ENCODE peak calls at places on chromosome 21, in eight cellular contexts. One of them, this sample, is unnamed.

GRCh38 chr21:33152228-33153130 is 77.3 kb upstream of the IFNAR2 start:
- DNase-seq in A549: no peak
- DNase-seq in SK-N-SH: peak
- DNase-seq in HCT116: no peak
- DNase-seq in K562: no peak
- DNase-seq in H1: no peak
- DNase-seq in GM12878: no peak
- DNase-seq in HepG2: no peak
- DNase-seq in this sample: no peak

GRCh38 chr21:38613686-38614085 is 115.4 kb upstream of the ERG start:
- DNase-seq in A549: no peak
- DNase-seq in SK-N-SH: no peak
- DNase-seq in HCT116: no peak
- DNase-seq in K562: no peak
- DNase-seq in H1: no peak
- DNase-seq in GM12878: no peak
- DNase-seq in HepG2: no peak
- DNase-seq in this sample: no peak

GRCh38 chr21:21624674-21625073 is 626.5 kb downstream of the NCAM2 start:
- DNase-seq in A549: no peak
- DNase-seq in SK-N-SH: no peak
- DNase-seq in HCT116: no peak
- DNase-seq in K562: no peak
- DNase-seq in H1: no peak
- DNase-seq in GM12878: no peak
- DNase-seq in HepG2: no peak
- DNase-seq in this sample: peak

GRCh38 chr21:16789636-16790035 is 723.2 kb upstream of the CXADR start:
- DNase-seq in A549: no peak
- DNase-seq in SK-N-SH: no peak
- DNase-seq in HCT116: no peak
- DNase-seq in K562: no peak
- DNase-seq in H1: no peak
- DNase-seq in GM12878: no peak
- DNase-seq in HepG2: no peak
- DNase-seq in this sample: no peak

GRCh38 chr21:24308183-24308582 is 1299.1 kb downstream of the MRPL39 start:
- DNase-seq in A549: no peak
- DNase-seq in SK-N-SH: no peak
- DNase-seq in HCT116: no peak
- DNase-seq in K562: no peak
- DNase-seq in H1: no peak
- DNase-seq in GM12878: no peak
- DNase-seq in HepG2: no peak
- DNase-seq in this sample: no peak

GRCh38 chr21:25039461-25040380 is 567.6 kb downstream of the MRPL39 start:
- DNase-seq in A549: no peak
- DNase-seq in SK-N-SH: no peak
- DNase-seq in HCT116: no peak
- DNase-seq in K562: peak
- DNase-seq in H1: no peak
- DNase-seq in GM12878: peak
- DNase-seq in HepG2: no peak
- DNase-seq in this sample: peak

GRCh38 chr21:16587141-16587570 is 857.4 kb downstream of the USP25 start:
- DNase-seq in A549: peak
- DNase-seq in SK-N-SH: peak
- DNase-seq in HCT116: no peak
- DNase-seq in K562: no peak
- DNase-seq in H1: no peak
- DNase-seq in GM12878: no peak
- DNase-seq in HepG2: peak
- DNase-seq in this sample: peak

GRCh38 chr21:23936991-23937390 is 1670.3 kb downstream of the MRPL39 start:
- DNase-seq in A549: no peak
- DNase-seq in SK-N-SH: no peak
- DNase-seq in HCT116: no peak
- DNase-seq in K562: no peak
- DNase-seq in H1: no peak
- DNase-seq in GM12878: no peak
- DNase-seq in HepG2: no peak
- DNase-seq in this sample: no peak

GRCh38 chr21:14522689-14523088 is 23.4 kb downstream of the SAMSN1 start:
- DNase-seq in A549: no peak
- DNase-seq in SK-N-SH: no peak
- DNase-seq in HCT116: no peak
- DNase-seq in K562: no peak
- DNase-seq in H1: no peak
- DNase-seq in GM12878: no peak
- DNase-seq in HepG2: no peak
- DNase-seq in this sample: no peak

GRCh38 chr21:36846624-36847023 is 119.8 kb downstream of the HLCS start:
- DNase-seq in A549: peak
- DNase-seq in SK-N-SH: no peak
- DNase-seq in HCT116: no peak
- DNase-seq in K562: no peak
- DNase-seq in H1: no peak
- DNase-seq in GM12878: no peak
- DNase-seq in HepG2: no peak
- DNase-seq in this sample: peak

GRCh38 chr21:21200103-21200938 is 202.1 kb downstream of the NCAM2 start:
- DNase-seq in A549: peak
- DNase-seq in SK-N-SH: no peak
- DNase-seq in HCT116: no peak
- DNase-seq in K562: peak
- DNase-seq in H1: no peak
- DNase-seq in GM12878: no peak
- DNase-seq in HepG2: no peak
- DNase-seq in this sample: peak

GRCh38 chr21:19261731-19262367 is 858.3 kb upstream of the TMPRSS15 start:
- DNase-seq in A549: no peak
- DNase-seq in SK-N-SH: no peak
- DNase-seq in HCT116: no peak
- DNase-seq in K562: no peak
- DNase-seq in H1: no peak
- DNase-seq in GM12878: no peak
- DNase-seq in HepG2: no peak
- DNase-seq in this sample: no peak

GRCh38 chr21:26422138-26422537 is 150.9 kb downstream of the CYYR1 start:
- DNase-seq in A549: no peak
- DNase-seq in SK-N-SH: no peak
- DNase-seq in HCT116: no peak
- DNase-seq in K562: no peak
- DNase-seq in H1: no peak
- DNase-seq in GM12878: no peak
- DNase-seq in HepG2: no peak
- DNase-seq in this sample: no peak
- TF ChIP-seq RAD21 in A549: no peak
- TF ChIP-seq RAD21 in SK-N-SH: no peak
- TF ChIP-seq RAD21 in HCT116: no peak
- TF ChIP-seq RAD21 in K562: no peak
- TF ChIP-seq RAD21 in H1: no peak
- TF ChIP-seq RAD21 in GM12878: no peak
- TF ChIP-seq RAD21 in HepG2: no peak
- TF ChIP-seq RAD21 in this sample: no peak

GRCh38 chr21:41776778-41777177 is 9.9 kb upstream of the RIPK4 start:
- DNase-seq in A549: no peak
- DNase-seq in SK-N-SH: no peak
- DNase-seq in HCT116: no peak
- DNase-seq in K562: no peak
- DNase-seq in H1: no peak
- DNase-seq in GM12878: no peak
- DNase-seq in HepG2: no peak
- DNase-seq in this sample: no peak
- TF ChIP-seq RAD21 in A549: no peak
- TF ChIP-seq RAD21 in SK-N-SH: no peak
- TF ChIP-seq RAD21 in HCT116: no peak
- TF ChIP-seq RAD21 in K562: no peak
- TF ChIP-seq RAD21 in H1: no peak
- TF ChIP-seq RAD21 in GM12878: no peak
- TF ChIP-seq RAD21 in HepG2: no peak
- TF ChIP-seq RAD21 in this sample: no peak

GRCh38 chr21:39669976-39670671 is 57.4 kb downstream of the B3GALT5 start:
- DNase-seq in A549: no peak
- DNase-seq in SK-N-SH: no peak
- DNase-seq in HCT116: no peak
- DNase-seq in K562: no peak
- DNase-seq in H1: no peak
- DNase-seq in GM12878: no peak
- DNase-seq in HepG2: no peak
- DNase-seq in this sample: no peak

GRCh38 chr21:39670741-39671140 is 58.0 kb downstream of the B3GALT5 start:
- DNase-seq in A549: no peak
- DNase-seq in SK-N-SH: no peak
- DNase-seq in HCT116: no peak
- DNase-seq in K562: no peak
- DNase-seq in H1: no peak
- DNase-seq in GM12878: no peak
- DNase-seq in HepG2: no peak
- DNase-seq in this sample: no peak

GRCh38 chr21:39673163-39673562 is 60.4 kb downstream of the B3GALT5 start:
- DNase-seq in A549: no peak
- DNase-seq in SK-N-SH: no peak
- DNase-seq in HCT116: no peak
- DNase-seq in K562: no peak
- DNase-seq in H1: no peak
- DNase-seq in GM12878: no peak
- DNase-seq in HepG2: no peak
- DNase-seq in this sample: no peak

GRCh38 chr21:39673736-39674135 is 61.0 kb downstream of the B3GALT5 start:
- DNase-seq in A549: no peak
- DNase-seq in SK-N-SH: no peak
- DNase-seq in HCT116: no peak
- DNase-seq in K562: no peak
- DNase-seq in H1: no peak
- DNase-seq in GM12878: no peak
- DNase-seq in HepG2: no peak
- DNase-seq in this sample: no peak

DNA sequence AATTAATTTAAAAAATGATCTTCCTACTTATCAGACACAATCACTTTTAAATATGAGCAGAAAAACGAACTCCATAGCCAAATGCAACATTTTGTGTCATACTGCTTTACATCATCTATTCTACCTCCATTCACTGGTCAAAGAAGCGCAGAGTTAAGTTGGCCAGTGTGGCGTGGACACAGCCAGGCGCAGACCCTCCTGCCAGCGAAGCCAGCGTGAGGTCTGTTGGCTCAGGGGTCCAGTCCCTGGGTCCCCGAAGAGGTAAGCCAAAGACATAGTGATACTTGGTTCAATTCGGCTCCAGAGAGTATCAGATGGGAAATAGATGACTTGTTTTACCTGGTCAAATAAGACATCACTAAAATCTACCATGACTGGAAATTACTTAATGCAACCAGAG is 59.2 kb downstream of the B3GALT5 start:
- DNase-seq in A549: no peak
- DNase-seq in SK-N-SH: no peak
- DNase-seq in HCT116: no peak
- DNase-seq in K562: no peak
- DNase-seq in H1: no peak
- DNase-seq in GM12878: no peak
- DNase-seq in HepG2: no peak
- DNase-seq in this sample: no peak
- TF ChIP-seq RAD21 in A549: no peak
- TF ChIP-seq RAD21 in SK-N-SH: no peak
- TF ChIP-seq RAD21 in HCT116: no peak
- TF ChIP-seq RAD21 in K562: no peak
- TF ChIP-seq RAD21 in H1: no peak
- TF ChIP-seq RAD21 in GM12878: no peak
- TF ChIP-seq RAD21 in HepG2: no peak
- TF ChIP-seq RAD21 in this sample: no peak

GRCh38 chr21:31349208-31349607 is 5.1 kb upstream of the TIAM1 start:
- DNase-seq in A549: no peak
- DNase-seq in SK-N-SH: no peak
- DNase-seq in HCT116: no peak
- DNase-seq in K562: no peak
- DNase-seq in H1: no peak
- DNase-seq in GM12878: no peak
- DNase-seq in HepG2: no peak
- DNase-seq in this sample: no peak

GRCh38 chr21:31352841-31353240 is 8.8 kb upstream of the TIAM1 start:
- DNase-seq in A549: no peak
- DNase-seq in SK-N-SH: no peak
- DNase-seq in HCT116: no peak
- DNase-seq in K562: no peak
- DNase-seq in H1: no peak
- DNase-seq in GM12878: no peak
- DNase-seq in HepG2: no peak
- DNase-seq in this sample: no peak

GRCh38 chr21:31351973-31352372 is 7.9 kb upstream of the TIAM1 start:
- DNase-seq in A549: no peak
- DNase-seq in SK-N-SH: no peak
- DNase-seq in HCT116: no peak
- DNase-seq in K562: no peak
- DNase-seq in H1: no peak
- DNase-seq in GM12878: no peak
- DNase-seq in HepG2: no peak
- DNase-seq in this sample: no peak

GRCh38 chr21:31354122-31354521 is 10.1 kb upstream of the TIAM1 start:
- DNase-seq in A549: no peak
- DNase-seq in SK-N-SH: no peak
- DNase-seq in HCT116: peak
- DNase-seq in K562: no peak
- DNase-seq in H1: no peak
- DNase-seq in GM12878: no peak
- DNase-seq in HepG2: no peak
- DNase-seq in this sample: no peak

GRCh38 chr21:31351438-31351837 is 7.4 kb upstream of the TIAM1 start:
- DNase-seq in A549: no peak
- DNase-seq in SK-N-SH: no peak
- DNase-seq in HCT116: no peak
- DNase-seq in K562: no peak
- DNase-seq in H1: no peak
- DNase-seq in GM12878: no peak
- DNase-seq in HepG2: no peak
- DNase-seq in this sample: peak
- TF ChIP-seq RAD21 in A549: no peak
- TF ChIP-seq RAD21 in SK-N-SH: no peak
- TF ChIP-seq RAD21 in HCT116: no peak
- TF ChIP-seq RAD21 in K562: no peak
- TF ChIP-seq RAD21 in H1: no peak
- TF ChIP-seq RAD21 in GM12878: no peak
- TF ChIP-seq RAD21 in HepG2: no peak
- TF ChIP-seq RAD21 in this sample: no peak

DNA sequence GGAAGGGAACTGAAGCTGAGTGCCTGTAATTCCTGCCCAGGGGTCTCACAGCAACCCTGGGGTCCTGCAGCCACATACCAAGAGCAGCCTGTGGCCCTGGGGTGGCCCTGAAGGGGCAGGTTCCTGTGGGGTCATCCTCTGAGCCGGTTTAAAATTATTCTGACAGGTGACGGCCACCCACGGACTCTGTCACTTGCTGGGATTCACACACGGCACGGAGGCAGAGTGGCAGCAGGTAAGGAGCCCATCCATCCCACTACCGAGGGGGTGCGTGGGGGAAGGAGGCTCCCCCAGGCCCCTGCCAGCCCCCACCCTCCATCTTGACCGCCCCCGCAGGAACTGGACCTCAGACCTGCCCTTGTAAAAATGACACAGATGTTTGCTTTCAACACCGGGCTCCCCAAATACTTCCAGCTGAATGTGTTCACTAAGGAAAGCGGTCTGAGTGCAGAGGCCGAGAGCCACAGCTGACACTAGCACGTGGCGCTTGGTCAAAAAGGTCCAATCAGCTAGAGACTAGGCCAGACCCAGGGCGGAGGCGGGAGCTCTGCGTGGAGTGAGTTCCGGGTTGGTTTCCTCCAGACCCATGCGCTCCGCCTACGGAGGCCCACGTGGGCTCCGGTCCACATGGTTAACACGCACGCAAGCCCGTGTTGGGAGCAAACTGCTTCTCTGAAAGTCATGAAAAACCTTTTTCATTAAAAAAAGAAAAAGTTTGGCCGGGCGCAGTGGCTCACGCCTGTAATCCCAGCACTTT is 10.0 kb downstream of the YBEY start:
- DNase-seq in A549: no peak
- DNase-seq in SK-N-SH: no peak
- DNase-seq in HCT116: no peak
- DNase-seq in K562: peak
- DNase-seq in H1: peak
- DNase-seq in GM12878: no peak
- DNase-seq in HepG2: peak
- DNase-seq in this sample: peak
- TF ChIP-seq RAD21 in A549: no peak
- TF ChIP-seq RAD21 in SK-N-SH: no peak
- TF ChIP-seq RAD21 in HCT116: no peak
- TF ChIP-seq RAD21 in K562: no peak
- TF ChIP-seq RAD21 in H1: no peak
- TF ChIP-seq RAD21 in GM12878: no peak
- TF ChIP-seq RAD21 in HepG2: no peak
- TF ChIP-seq RAD21 in this sample: no peak

This sample was measured in IMR-90.